ENCODE peak calls at places on chromosomes 1 and 21, in six cellular contexts. H, O, B, G, W and C are unnamed samples.

GRCh38 chr1:37480125-37480466 is 5.7 kb downstream of the ZC3H12A start:
- DNase-seq in H (no peak), O (no peak), B (no peak), G (no peak), W (no peak), C (no peak)

GRCh38 chr1:43867946-43868740 is 65.5 kb upstream of the ARTN start:
- DNase-seq in H (no peak), O (no peak), B (no peak), G (no peak), W (no peak), C (no peak)

GRCh38 chr1:228905579-228905978 is 170.3 kb downstream of the RHOU start:
- DNase-seq in H (no peak), O (no peak), B (peak; percentile 27), G (no peak), W (no peak), C (no peak)

GRCh38 chr1:116134178-116134773 is 23.1 kb downstream of the MAB21L3 start:
- DNase-seq in H (no peak), O (peak; percentile 21), B (no peak), G (no peak), W (no peak), C (no peak)

GRCh38 chr1:225653463-225654276 is 747 bp upstream of the ENAH start:
- DNase-seq in H (no peak), O (no peak), B (peak; percentile 45), G (no peak), W (peak; percentile 81), C (peak; percentile 39)

GRCh38 chr1:232040260-232040659 is 413.7 kb downstream of the DISC1 start:
- DNase-seq in H (no peak), O (no peak), B (no peak), G (no peak), W (no peak), C (no peak)

GRCh38 chr1:155051777-155052398 is 772 bp downstream of the ADAM15 start:
- DNase-seq in H (no peak), O (no peak), B (no peak), G (no peak), W (no peak), C (no peak)

GRCh38 chr1:208842442-208842841 is 598.3 kb upstream of the PLXNA2 start:
- DNase-seq in H (no peak), O (no peak), B (no peak), G (no peak), W (no peak), C (no peak)

GRCh38 chr1:27536767-27537166 is 46.8 kb upstream of the WASF2 start:
- DNase-seq in H (no peak), O (no peak), B (no peak), G (no peak), W (peak; percentile 66), C (peak; percentile 79)

GRCh38 chr21:45051580-45052434 is 22.6 kb upstream of the ADARB1 start:
- DNase-seq in H (no peak), O (no peak), B (no peak), G (no peak), W (peak; percentile 45), C (no peak)
- H3K9ac ChIP-seq in H (no peak overlapping the region), O (no peak overlapping the region), B (no peak overlapping the region), G (no peak overlapping the region), W (no peak overlapping the region), C (no peak overlapping the region)

DNA sequence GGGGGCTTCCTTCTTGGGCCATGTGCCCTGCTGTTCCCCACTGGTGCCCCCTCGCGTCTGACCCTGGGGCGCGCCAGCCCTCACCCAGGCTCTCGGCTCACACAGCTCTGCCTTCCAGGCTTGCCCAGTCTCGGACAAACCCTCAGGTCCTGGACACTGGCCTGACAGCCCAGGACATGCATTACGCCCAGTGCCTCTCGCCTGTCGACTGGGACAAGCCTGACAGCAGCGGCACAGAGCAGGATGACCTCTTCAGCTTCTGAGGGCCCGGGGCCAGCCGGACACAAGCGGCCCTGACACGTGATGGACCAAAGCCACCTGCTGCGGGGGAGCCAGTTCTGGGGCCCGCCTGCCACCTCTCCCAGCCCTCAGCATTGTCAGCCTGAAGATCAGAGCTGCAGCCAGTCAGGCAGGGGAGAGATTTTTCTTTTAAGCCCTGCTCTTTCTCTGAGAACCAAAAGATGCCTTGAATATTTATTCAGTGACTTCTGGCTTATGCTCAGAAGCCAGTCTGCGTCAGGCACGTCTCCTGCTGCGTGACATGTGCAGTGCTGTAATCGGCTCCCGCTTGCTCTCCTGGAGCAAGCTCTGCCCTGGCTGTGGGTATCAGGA is 23.4 kb downstream of the LDLRAP1 start:
- DNase-seq in H (no peak), O (no peak), B (no peak), G (no peak), W (no peak), C (no peak)
- TF ChIP-seq ZNF274 in H (no peak), O (no peak), B (no peak), G (no peak), W (no peak), C (no peak)

DNA sequence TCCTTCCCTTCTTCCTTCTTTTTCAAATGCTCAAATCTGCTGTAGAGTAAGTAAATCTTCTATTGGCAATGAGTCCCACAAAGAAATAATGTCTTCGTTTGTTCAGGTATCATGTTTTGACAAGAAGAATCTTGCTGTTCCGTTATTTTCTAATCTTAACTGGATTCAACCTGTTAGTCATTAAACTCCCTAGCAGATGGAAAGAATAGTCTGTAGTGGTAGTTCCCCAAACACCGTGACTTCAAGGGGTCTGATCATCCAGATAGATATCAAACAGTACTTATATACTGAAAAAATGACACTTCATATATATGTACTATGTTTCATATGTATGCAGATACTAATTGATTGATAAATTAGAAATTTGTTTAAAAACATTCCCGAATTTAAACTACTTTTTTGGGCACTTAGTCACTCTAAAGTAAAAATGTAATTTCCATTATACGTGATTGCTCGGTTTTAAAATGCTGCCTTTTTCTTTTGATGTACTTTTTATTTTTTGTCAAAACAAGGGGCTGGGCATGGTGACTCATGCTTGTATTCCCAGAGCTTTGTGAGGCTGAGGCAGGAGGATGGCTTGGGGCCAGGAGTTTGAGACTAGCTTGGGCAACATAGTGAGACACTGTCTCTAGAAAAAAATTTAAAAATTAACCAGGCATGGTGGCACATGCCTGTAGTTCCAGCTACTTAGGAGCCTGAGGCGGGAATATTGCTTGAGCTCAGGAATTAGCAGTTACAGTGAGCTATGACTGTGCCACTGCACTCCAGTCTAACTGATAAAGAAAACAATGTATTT is 335.7 kb upstream of the SNX7 start:
- DNase-seq in H (no peak), O (peak; percentile 57), B (peak; percentile 2), G (no peak), W (no peak), C (no peak)
- H3K9ac ChIP-seq in H (no peak overlapping the region), O (no peak overlapping the region), B (no peak overlapping the region), G (no peak overlapping the region), W (no peak overlapping the region), C (no peak overlapping the region)

GRCh38 chr1:13949571-13949970 is 249.6 kb downstream of the PRDM2 start:
- DNase-seq in H (no peak), O (no peak), B (no peak), G (no peak), W (no peak), C (no peak)
- TF ChIP-seq ZNF274 in H (no peak), O (no peak), B (no peak), G (no peak), W (no peak), C (no peak)

DNA sequence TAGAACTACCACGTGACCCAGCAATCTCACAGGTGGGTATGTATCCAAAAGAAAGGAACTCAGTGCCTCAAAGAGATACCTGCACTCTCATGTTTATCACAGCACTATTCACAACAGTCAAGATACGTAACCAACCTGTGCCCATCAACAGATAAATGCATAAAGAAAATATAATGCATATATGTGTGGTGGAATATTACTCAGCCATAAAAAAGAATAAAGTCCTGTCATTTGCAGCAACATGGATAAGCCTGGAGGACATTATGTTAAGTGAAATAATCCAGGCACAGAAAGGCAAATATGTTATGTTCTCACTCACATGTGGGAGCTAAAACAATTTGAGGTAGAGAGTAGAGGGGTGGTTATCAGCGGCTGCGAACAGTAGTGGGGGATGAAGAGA is 413.8 kb downstream of the SMYD3 start:
- DNase-seq in H (no peak), O (no peak), B (no peak), G (no peak), W (no peak), C (no peak)
- H3K9ac ChIP-seq in H (no peak overlapping the region), O (no peak overlapping the region), B (no peak overlapping the region), G (no peak overlapping the region), W (no peak overlapping the region), C (no peak overlapping the region)

GRCh38 chr1:42264791-42265190 is 70.2 kb downstream of the FOXJ3 start:
- DNase-seq in H (no peak), O (no peak), B (no peak), G (no peak), W (no peak), C (no peak)
- TF ChIP-seq ZNF274 in H (no peak), O (no peak), B (no peak), G (no peak), W (no peak), C (no peak)

DNA sequence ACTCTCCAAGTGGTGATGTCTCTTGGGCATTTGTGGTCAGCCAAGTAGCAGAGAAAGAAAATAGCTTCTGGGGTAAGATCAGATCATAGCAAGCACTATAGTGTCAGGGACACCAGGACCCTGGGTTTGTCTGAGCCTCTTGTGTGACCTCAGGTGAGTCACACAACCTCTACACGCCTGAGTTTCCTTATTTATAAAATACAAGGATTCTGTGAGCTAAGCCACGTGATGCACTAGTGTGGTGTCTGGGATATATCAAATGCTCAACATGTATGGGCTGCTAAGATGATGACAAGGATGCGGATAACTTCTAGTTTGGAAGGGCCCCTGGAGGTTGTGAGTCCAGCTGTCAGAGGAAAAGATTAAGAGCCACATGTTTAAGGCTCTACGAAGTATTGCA is 24.5 kb upstream of the ZNF436 start:
- DNase-seq in H (no peak), O (no peak), B (no peak), G (no peak), W (no peak), C (no peak)
- H3K9ac ChIP-seq in H (no peak overlapping the region), O (no peak overlapping the region), B (no peak overlapping the region), G (no peak overlapping the region), W (no peak overlapping the region), C (no peak overlapping the region)